ENCODE peak calls at places on chromosomes 6 and 20, in four cellular contexts. H is psoas muscle, X is neural progenitor cell, K is left ventricle myocardium inferior. Z is an unnamed sample.

GRCh38 chr20:35499271-35499670 is 30.2 kb downstream of the C20orf173 start:
- DNase-seq in K (no peak), H (no peak), X (no peak), Z (no peak)

GRCh38 chr6:93398723-93399122 is 20.6 kb downstream of the EPHA7 start:
- DNase-seq in K (no peak), X (no peak), H (no peak), Z (no peak)

GRCh38 chr6:144248003-144248402 is 37.1 kb upstream of the UTRN start:
- DNase-seq in X (no peak), K (no peak), H (no peak), Z (no peak)

GRCh38 chr20:38186788-38187221 is 21.7 kb upstream of the TGM2 start:
- DNase-seq in K (no peak), X (no peak), H (no peak), Z (no peak)

GRCh38 chr6:164990901-164991300 is 318.5 kb downstream of the C6orf118 start:
- DNase-seq in K (no peak), H (no peak), X (no peak), Z (no peak)

GRCh38 chr20:40565681-40566040 is 123.4 kb downstream of the MAFB start:
- DNase-seq in X (peak; percentile 23), H (no peak), K (no peak), Z (no peak)

GRCh38 chr20:48476854-48477253 is 350.9 kb downstream of the PREX1 start:
- DNase-seq in K (no peak), X (no peak), H (no peak), Z (no peak)

GRCh38 chr6:71678081-71678480 is 208.3 kb upstream of the RIMS1 start:
- DNase-seq in X (no peak), K (no peak), H (no peak), Z (no peak)

GRCh38 chr20:21185849-21186248 is 60.0 kb downstream of the KIZ start:
- DNase-seq in X (no peak), K (no peak), H (no peak), Z (no peak)

GRCh38 chr6:111228094-111228493 is 140.8 kb downstream of the SLC16A10 start:
- DNase-seq in X (no peak), H (no peak), K (no peak), Z (no peak)

GRCh38 chr20:1324598-1325172 is 4.3 kb downstream of the SDCBP2 start:
- DNase-seq in X (no peak), K (no peak), H (no peak), Z (no peak)

GRCh38 chr6:75876152-75876551 is 127.1 kb downstream of the MYO6 start:
- DNase-seq in H (no peak), K (no peak), X (no peak), Z (no peak)

DNA sequence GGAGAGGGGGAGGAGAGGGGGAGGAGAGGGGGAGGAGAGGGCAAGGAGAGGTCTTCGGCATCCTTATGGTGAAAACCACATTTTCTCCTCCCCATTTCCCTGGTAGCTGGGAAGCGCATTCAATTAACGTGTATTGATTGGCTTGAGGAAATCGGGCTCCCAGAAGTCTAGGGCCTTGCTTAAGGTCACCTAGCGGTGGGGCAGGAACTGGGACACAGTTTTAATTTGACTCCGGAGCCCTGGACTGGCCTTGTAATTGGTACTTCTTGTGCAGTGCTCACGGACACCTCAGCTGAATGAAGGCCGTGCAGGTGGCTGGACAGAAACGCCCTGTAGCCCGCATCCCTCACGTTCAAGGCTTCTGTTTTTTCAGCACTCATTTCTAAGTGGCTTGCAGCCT is 42.8 kb downstream of the CTCFL start:
- DNase-seq in X (no peak), H (no peak), K (no peak), Z (no peak)
- H3K4me1 ChIP-seq in X (peaks cover 13% of the 10 kb centered on the region), H (no peaks in the 10 kb centered on the region), K (peaks cover 11% of the 10 kb centered on the region), Z (no peaks in the 10 kb centered on the region)

GRCh38 chr20:3803289-3803688 is 7.2 kb downstream of the CDC25B start:
- DNase-seq in K (no peak), H (peak; percentile 41), X (no peak), Z (no peak)
- H3K4me1 ChIP-seq in K (peaks cover 36% of the 10 kb centered on the region), H (peaks cover 27% of the 10 kb centered on the region), X (peaks cover 27% of the 10 kb centered on the region), Z (peaks cover 37% of the 10 kb centered on the region)

DNA sequence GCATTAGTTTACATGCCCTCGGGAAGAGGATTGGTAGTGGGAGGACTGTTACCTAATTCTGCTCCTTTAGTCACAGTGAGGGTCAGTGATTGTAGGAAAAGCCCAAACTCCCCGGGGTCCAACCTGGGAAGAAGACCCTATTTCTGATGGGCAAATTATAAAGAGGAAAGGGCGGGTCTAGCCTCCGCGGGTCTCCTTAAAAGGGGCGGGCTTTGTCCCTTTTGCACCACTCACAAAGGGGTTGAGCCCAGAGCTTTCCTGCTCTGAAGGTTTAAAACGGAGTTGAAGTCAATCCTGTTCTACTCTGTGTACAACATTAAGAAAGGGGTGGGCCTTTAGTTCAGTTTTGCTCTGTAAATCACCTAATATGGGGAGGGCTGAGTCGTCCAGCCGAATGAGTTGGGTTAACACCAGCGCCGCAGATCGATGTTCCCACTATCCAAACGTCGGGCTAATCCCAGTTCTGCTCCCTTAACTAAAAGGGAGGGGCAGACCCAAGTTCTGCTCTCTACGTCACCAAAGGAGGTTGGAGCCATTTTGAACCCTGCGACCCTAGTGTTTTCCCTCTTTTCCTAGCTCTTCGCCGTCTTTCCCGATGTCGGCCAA is 920 bp upstream of the RNF5 start:
- DNase-seq in H (no peak), X (peak; percentile 83), K (no peak), Z (no peak)
- H3K4me1 ChIP-seq in H (peaks cover 32% of the 10 kb centered on the region), X (peaks cover 24% of the 10 kb centered on the region), K (peaks cover 70% of the 10 kb centered on the region), Z (peaks cover 41% of the 10 kb centered on the region)

GRCh38 chr20:32775240-32775991 is 13.2 kb downstream of the DNMT3B start:
- DNase-seq in H (no peak), X (no peak), K (no peak), Z (no peak)
- H3K4me1 ChIP-seq in H (no peaks in the 10 kb centered on the region), X (peaks cover 51% of the 10 kb centered on the region), K (peaks cover 8% of the 10 kb centered on the region), Z (peaks cover 38% of the 10 kb centered on the region)

DNA sequence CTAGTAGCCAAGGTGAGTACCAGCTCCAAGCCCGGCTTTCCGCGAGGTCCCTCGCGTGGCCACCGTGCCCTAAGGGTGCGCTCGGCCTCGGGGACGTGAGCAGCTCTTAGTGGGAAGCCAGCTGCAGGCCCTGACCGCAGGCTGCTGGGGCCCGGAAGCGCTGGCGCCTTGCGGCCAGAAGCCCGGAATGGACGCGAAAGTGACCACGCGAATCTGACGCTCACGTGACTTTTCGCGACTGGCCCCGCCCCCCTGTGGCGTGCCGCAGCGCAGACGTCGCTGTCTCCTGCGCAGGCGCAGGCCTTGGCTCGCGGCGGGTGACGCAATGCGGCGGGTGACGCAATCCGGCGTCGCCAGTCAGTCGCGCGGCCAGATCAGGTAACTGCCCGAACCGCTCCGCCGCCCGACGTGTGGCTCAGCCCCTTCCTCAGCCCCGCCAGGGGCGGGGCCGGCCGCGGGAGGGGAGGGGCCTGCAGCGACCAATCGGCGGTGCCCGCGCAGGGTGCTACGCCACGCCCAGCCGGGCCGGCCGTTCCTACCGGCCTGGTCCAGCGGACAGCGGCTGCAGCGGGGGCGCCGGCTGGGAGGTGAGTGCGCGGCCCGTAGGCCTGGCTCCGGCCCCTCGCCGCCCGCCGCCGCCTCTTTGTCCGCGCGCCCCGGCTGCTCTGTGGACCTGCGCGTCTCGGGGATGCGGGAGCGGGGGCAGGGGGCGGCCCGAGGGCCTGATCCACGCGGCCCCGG is at the start of gene GZF1:
- DNase-seq in X (peak; percentile 99), H (peak; percentile 99), K (peak; percentile 98), Z (peak; percentile 98)
- H3K4me1 ChIP-seq in X (peaks cover 23% of the 10 kb centered on the region), H (peaks cover 55% of the 10 kb centered on the region), K (peaks cover 88% of the 10 kb centered on the region), Z (peaks cover 62% of the 10 kb centered on the region)

GRCh38 chr20:62025394-62025793 is 40.3 kb downstream of the TAF4 start:
- DNase-seq in X (no peak), K (no peak), H (peak; percentile 58), Z (no peak)
- H3K4me1 ChIP-seq in X (peaks cover 47% of the 10 kb centered on the region), K (peaks cover 64% of the 10 kb centered on the region), H (peaks cover 53% of the 10 kb centered on the region), Z (peaks cover 50% of the 10 kb centered on the region)

GRCh38 chr6:16741112-16742016 is 19.9 kb downstream of the ATXN1 start:
- DNase-seq in K (no peak), X (no peak), H (no peak), Z (no peak)

GRCh38 chr6:16737926-16738325 is 23.3 kb downstream of the ATXN1 start:
- DNase-seq in H (no peak), X (no peak), K (no peak), Z (no peak)

GRCh38 chr6:16737389-16737788 is 23.9 kb downstream of the ATXN1 start:
- DNase-seq in X (no peak), K (no peak), H (no peak), Z (no peak)

GRCh38 chr6:16736856-16737255 is 24.4 kb downstream of the ATXN1 start:
- DNase-seq in H (no peak), X (no peak), K (no peak), Z (no peak)

DNA sequence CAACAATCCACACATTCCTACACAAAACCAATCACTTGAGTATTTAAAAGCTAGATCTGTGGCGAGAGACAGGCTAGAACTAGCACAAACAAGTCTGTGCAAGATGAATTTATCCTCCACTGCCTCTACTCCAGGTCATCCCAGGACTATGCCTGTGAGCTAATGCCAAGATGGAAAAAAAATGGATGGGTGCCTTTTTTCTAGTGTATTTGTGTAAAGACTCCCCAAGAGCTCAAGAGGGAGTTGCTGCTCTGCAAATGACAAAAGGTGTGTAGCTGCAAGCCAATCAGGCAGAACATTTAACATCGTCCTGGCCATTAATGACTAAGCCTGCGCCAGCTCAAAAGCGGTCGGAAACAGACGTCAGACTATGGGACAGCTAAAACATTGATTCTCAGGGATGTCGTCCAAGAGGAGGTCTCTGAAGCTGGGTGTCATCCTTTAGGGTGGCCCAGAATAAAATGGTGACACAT is 21.9 kb downstream of the ATXN1 start:
- DNase-seq in H (peak; percentile 70), X (peak; percentile 20), K (no peak), Z (no peak)
- H3K4me1 ChIP-seq in H (peaks cover 73% of the 10 kb centered on the region), X (peaks cover 19% of the 10 kb centered on the region), K (peaks cover 91% of the 10 kb centered on the region), Z (peaks cover 21% of the 10 kb centered on the region)

GRCh38 chr6:53044572-53044971 is 20.6 kb upstream of the FBXO9 start:
- DNase-seq in K (no peak), X (no peak), H (no peak), Z (no peak)
- H3K4me1 ChIP-seq in K (peaks cover 65% of the 10 kb centered on the region), X (peaks cover 21% of the 10 kb centered on the region), H (peaks cover 29% of the 10 kb centered on the region), Z (peaks cover 14% of the 10 kb centered on the region)